ENCODE peak calls at places on chromosomes 7 and 10, in four cellular contexts. I, E, Y and X are unnamed samples.

GRCh38 chr10:49609283-49610014 is 661 bp upstream of the SLC18A3 start:
- DNase-seq in Y (no peak), E (no peak), I (no peak), X (no peak)

GRCh38 chr10:71362141-71362540 is 34.6 kb upstream of the CDH23 start:
- DNase-seq in I (no peak), Y (no peak), E (no peak), X (no peak)

GRCh38 chr7:47381132-47381495 is 200.8 kb downstream of the TNS3 start:
- DNase-seq in I (no peak), Y (no peak), E (no peak), X (no peak)

GRCh38 chr10:124636271-124636993 is 107.7 kb downstream of the FAM53B start:
- DNase-seq in Y (no peak), E (peak; percentile 51), I (no peak), X (no peak)

GRCh38 chr7:1850111-1850975 is 180.3 kb downstream of the ELFN1 start:
- DNase-seq in Y (no peak), E (no peak), I (no peak), X (no peak)

GRCh38 chr7:30992414-30992813 is 28.7 kb downstream of the GHRHR start:
- DNase-seq in Y (peak; percentile 17), E (no peak), I (no peak), X (peak; percentile 45)

GRCh38 chr10:102283488-102283887 is 38.2 kb downstream of the GBF1 start:
- DNase-seq in I (no peak), Y (peak; percentile 65), E (peak; percentile 33), X (peak; percentile 47)

GRCh38 chr10:69726850-69727249 is 74.9 kb upstream of the COL13A1 start:
- DNase-seq in E (no peak), Y (no peak), I (no peak), X (no peak)

GRCh38 chr7:112790651-112790973 is 419 bp upstream of the TMEM168 start:
- DNase-seq in I (no peak), E (no peak), Y (no peak), X (no peak)

GRCh38 chr7:122301858-122302745 is 2.4 kb downstream of the FEZF1 start:
- DNase-seq in Y (no peak), I (no peak), E (no peak), X (peak; percentile 20)

GRCh38 chr10:13371879-13372470 is 23.9 kb upstream of the SEPHS1 start:
- DNase-seq in Y (peak; percentile 91), E (peak; percentile 85), I (peak; percentile 43), X (peak; percentile 90)

GRCh38 chr7:17131060-17131345 is 167.4 kb upstream of the AHR start:
- DNase-seq in E (no peak), Y (no peak), I (no peak), X (no peak)

GRCh38 chr7:50304911-50305621 is 550 bp downstream of the IKZF1 start:
- DNase-seq in E (peak; percentile 63), Y (no peak), I (no peak), X (no peak)

GRCh38 chr7:140342732-140343514 is 55.4 kb downstream of the SLC37A3 start:
- DNase-seq in E (peak; percentile 13), I (no peak), Y (no peak), X (peak; percentile 25)

GRCh38 chr10:92750788-92751533 is 61.2 kb downstream of the HHEX start:
- DNase-seq in I (no peak), E (no peak), Y (no peak), X (peak; percentile 59)

GRCh38 chr7:129298268-129298893 is 73.6 kb downstream of the AHCYL2 start:
- DNase-seq in Y (peak; percentile 43), I (peak; percentile 4), E (peak; percentile 82), X (peak; percentile 64)

GRCh38 chr10:123800299-123800698 is 91.3 kb downstream of the CPXM2 start:
- DNase-seq in I (no peak), Y (no peak), E (no peak), X (no peak)